ENCODE peak calls at places on chromosomes 12 and 14, in four cellular contexts. R is pancreas, L is GM23248, B is K562. P is an unnamed sample.

GRCh38 chr12:52033506-52034258 is 17.6 kb upstream of the NR4A1 start:
- DNase-seq in R (no peak), B (no peak), L (no peak), P (no peak)

GRCh38 chr12:34400986-34401658 is 378.8 kb downstream of the ALG10 start:
- DNase-seq in L (no peak), R (peak; percentile 48), B (peak; percentile 1), P (peak; percentile 0)

GRCh38 chr12:23950775-23951391 is 1.4 kb upstream of the SOX5 start:
- DNase-seq in R (peak; percentile 20), L (no peak), B (no peak), P (peak; percentile 62)

GRCh38 chr12:65673732-65674131 is 150.6 kb upstream of the HMGA2 start:
- DNase-seq in L (peak; percentile 48), B (no peak), R (no peak), P (no peak)

GRCh38 chr14:54669759-54670630 is 103.1 kb downstream of the SAMD4A start:
- DNase-seq in L (peak; percentile 88), B (no peak), R (no peak), P (no peak)

GRCh38 chr12:63916561-63917476 is 72.3 kb downstream of the SRGAP1 start:
- DNase-seq in B (no peak), L (peak; percentile 56), R (no peak), P (peak; percentile 13)

GRCh38 chr14:31926123-31926522 is 151.0 kb upstream of the ARHGAP5 start:
- DNase-seq in R (no peak), L (peak; percentile 76), B (peak; percentile 26), P (peak; percentile 63)

GRCh38 chr12:114406326-114407033 is 536 bp upstream of the TBX5 start:
- DNase-seq in L (peak; percentile 87), R (no peak), B (no peak), P (no peak)

GRCh38 chr12:6341439-6342139 is at the start of gene TNFRSF1A:
- DNase-seq in R (peak; percentile 80), B (peak; percentile 61), L (peak; percentile 91), P (peak; percentile 76)

GRCh38 chr14:96151242-96151641 is 53.4 kb upstream of the BDKRB2 start:
- DNase-seq in L (no peak), B (no peak), R (no peak), P (no peak)

GRCh38 chr14:93744176-93744575 is 44.1 kb downstream of the PRIMA1 start:
- DNase-seq in L (no peak), B (no peak), R (no peak), P (no peak)

GRCh38 chr12:28191018-28191595 is 851 bp downstream of the CCDC91 start:
- DNase-seq in B (peak; percentile 16), R (no peak), L (peak; percentile 86), P (peak; percentile 61)

GRCh38 chr12:66775941-66776340 is 97.1 kb upstream of the GRIP1 start:
- DNase-seq in B (no peak), R (no peak), L (no peak), P (no peak)

GRCh38 chr12:111148005-111148404 is 220.9 kb downstream of the PHETA1 start:
- DNase-seq in L (no peak), R (no peak), B (no peak), P (no peak)

GRCh38 chr12:109716092-109716479 is 2.5 kb downstream of the FAM222A start:
- DNase-seq in L (no peak), B (no peak), R (peak; percentile 20), P (no peak)
- H3K27ac ChIP-seq in L (no peak overlapping the region), B (no peak overlapping the region), R (peak overlapping the region; percentile 37), P (peak overlapping the region; percentile 59)

GRCh38 chr14:33934938-33935337 is 15.9 kb downstream of the EGLN3 start:
- DNase-seq in L (no peak), B (no peak), R (no peak), P (no peak)

GRCh38 chr14:33938131-33938949 is 12.5 kb downstream of the EGLN3 start:
- DNase-seq in R (peak; percentile 93), B (peak; percentile 58), L (peak; percentile 19), P (peak; percentile 85)

GRCh38 chr14:33934043-33934750 is 16.7 kb downstream of the EGLN3 start:
- DNase-seq in L (no peak), B (no peak), R (no peak), P (no peak)

GRCh38 chr14:33933386-33933934 is 17.4 kb downstream of the EGLN3 start:
- DNase-seq in L (no peak), R (no peak), B (no peak), P (no peak)

DNA sequence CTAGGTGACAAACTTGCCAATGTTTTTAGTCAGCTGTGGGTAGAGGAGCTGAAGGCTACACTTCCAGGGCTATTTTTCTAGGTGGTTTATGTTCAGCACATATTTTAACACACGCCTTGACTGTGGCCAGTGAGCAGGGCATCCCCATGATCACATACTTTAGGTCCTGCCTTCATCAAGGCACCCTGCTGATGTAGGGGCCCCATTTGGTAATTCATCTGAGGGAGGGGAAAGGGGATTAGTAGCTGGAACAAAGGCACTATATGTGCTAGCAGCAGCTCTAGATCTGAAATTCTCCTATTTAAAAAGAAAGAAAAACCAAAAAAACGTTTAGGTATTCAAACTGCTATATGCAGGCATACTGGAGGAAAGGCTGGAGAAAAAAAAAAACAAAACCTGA is 14.5 kb downstream of the EGLN3 start:
- DNase-seq in L (no peak), B (no peak), R (no peak), P (no peak)
- H3K4me1 ChIP-seq in L (peaks cover 4% of the 10 kb centered on the region), B (peaks cover 58% of the 10 kb centered on the region), R (peaks cover 11% of the 10 kb centered on the region), P (peaks cover 37% of the 10 kb centered on the region)

DNA sequence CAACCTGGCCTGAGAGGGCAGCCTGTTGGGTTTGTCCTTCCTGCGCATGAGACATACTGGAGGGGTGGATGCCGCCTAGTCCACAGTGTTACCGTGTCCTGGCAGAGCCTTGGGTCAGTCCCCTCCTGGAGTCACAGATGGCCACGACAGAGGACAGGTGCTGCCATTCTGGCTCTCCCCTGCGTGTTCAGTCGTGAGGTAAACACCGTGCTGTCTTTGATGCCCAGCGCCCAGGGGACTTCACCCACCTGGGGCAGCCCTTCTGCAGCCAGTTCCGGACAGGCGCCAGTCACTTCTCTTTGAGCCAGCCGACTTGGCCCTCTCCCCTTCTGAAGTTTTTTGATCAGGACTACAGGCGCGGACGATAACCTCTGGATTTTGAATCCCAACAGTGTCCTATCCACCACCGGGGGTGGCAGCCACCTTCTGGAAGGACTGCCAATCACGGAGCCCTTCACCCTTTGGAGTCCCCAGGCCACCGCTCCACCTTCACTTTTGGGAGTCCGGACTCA is 933.0 kb downstream of the DIO2 start:
- DNase-seq in B (no peak), L (no peak), R (peak; percentile 67), P (no peak)
- H3K27ac ChIP-seq in B (no peak overlapping the region), L (no peak overlapping the region), R (no peak overlapping the region), P (no peak overlapping the region)

DNA sequence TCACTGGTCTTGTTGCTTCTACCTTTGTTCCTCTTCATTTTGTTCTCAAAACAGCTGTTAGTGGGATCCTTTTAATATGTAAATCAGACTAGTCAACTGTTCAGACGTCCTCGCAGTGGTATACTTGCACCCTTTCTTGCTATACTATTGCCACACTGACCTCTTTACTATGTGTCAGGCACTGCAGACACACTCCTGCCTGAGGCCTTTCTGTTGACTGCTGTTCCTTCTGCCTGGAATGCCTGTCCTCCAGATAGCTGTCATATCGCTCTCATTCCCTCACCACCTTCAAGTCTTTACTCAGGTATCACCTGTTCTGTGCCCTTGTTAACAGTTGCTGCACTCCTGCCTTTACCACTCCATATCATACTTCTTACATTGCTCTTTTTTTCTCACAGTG is 90.0 kb upstream of the TMEM263 start:
- DNase-seq in B (no peak), R (no peak), L (no peak), P (no peak)
- H3K4me1 ChIP-seq in B (no peaks in the 10 kb centered on the region), R (no peaks in the 10 kb centered on the region), L (peaks cover 18% of the 10 kb centered on the region), P (peaks cover 5% of the 10 kb centered on the region)

GRCh38 chr12:22431693-22432251 is 97.3 kb upstream of the ST8SIA1 start:
- DNase-seq in B (no peak), L (no peak), R (no peak), P (no peak)
- H3K27ac ChIP-seq in B (no peak overlapping the region), L (no peak overlapping the region), R (no peak overlapping the region), P (no peak overlapping the region)

GRCh38 chr12:62848418-62848817 is 86.5 kb downstream of the PPM1H start:
- DNase-seq in L (peak; percentile 74), R (no peak), B (no peak), P (peak; percentile 22)
- H3K4me1 ChIP-seq in L (peaks cover 12% of the 10 kb centered on the region), R (peaks cover 4% of the 10 kb centered on the region), B (no peaks in the 10 kb centered on the region), P (peaks cover 3% of the 10 kb centered on the region)

P was measured in SJCRH30.